ENCODE peak calls at places on chromosomes 4 and X, in seven cellular contexts. S is mucosa of descending colon, C is HFF-Myc, Y is thoracic aorta, T is cardiac fibroblast, R is AG04450, I is AG10803. L is an unnamed sample.

GRCh38 chr4:177005801-177006230 is 213.1 kb upstream of the VEGFC start:
- DNase-seq in S (no peak), C (peak), Y (no peak), T (peak), R (peak), I (peak), L (peak)

GRCh38 chr4:88960576-88960975 is 96.4 kb downstream of the FAM13A start:
- DNase-seq in S (no peak), C (no peak), Y (no peak), T (peak), R (no peak), I (no peak), L (no peak)

GRCh38 chr4:184826315-184827266 is 823 bp upstream of the ACSL1 start:
- DNase-seq in S (peak), C (no peak), Y (no peak), T (peak), R (no peak), I (no peak), L (no peak)

GRCh38 chr4:151472711-151473110 is 63.7 kb downstream of the FHIP1A start:
- DNase-seq in S (no peak), C (no peak), Y (no peak), T (no peak), R (no peak), I (peak), L (no peak)

GRCh38 chr4:76160355-76160754 is 12.2 kb upstream of the NUP54 start:
- DNase-seq in S (no peak), C (no peak), Y (no peak), T (no peak), R (no peak), I (no peak), L (no peak)

GRCh38 chr4:139913398-139913990 is 240.5 kb downstream of the MAML3 start:
- DNase-seq in S (peak), C (no peak), Y (no peak), T (peak), R (no peak), I (peak), L (peak)

GRCh38 chrX:49071877-49072711 is 1.7 kb downstream of the PRAF2 start:
- DNase-seq in S (peak), C (no peak), Y (peak), T (peak), R (no peak), I (peak), L (peak)

GRCh38 chrX:122641136-122641535 is 542.9 kb upstream of the GRIA3 start:
- DNase-seq in S (no peak), C (no peak), Y (no peak), T (peak), R (no peak), I (no peak), L (no peak)

GRCh38 chr4:79413486-79413885 is 5.5 kb upstream of the GK2 start:
- DNase-seq in S (no peak), C (no peak), Y (no peak), T (no peak), R (no peak), I (no peak), L (no peak)

GRCh38 chrX:151702741-151703352 is 7.6 kb downstream of the PRRG3 start:
- DNase-seq in S (no peak), C (no peak), Y (no peak), T (no peak), R (no peak), I (no peak), L (no peak)

GRCh38 chrX:152884171-152884570 is 13.7 kb upstream of the ZNF185 start:
- DNase-seq in S (no peak), C (no peak), Y (no peak), T (no peak), R (no peak), I (no peak), L (no peak)

GRCh38 chrX:41561045-41561444 is 113.9 kb downstream of the NYX start:
- DNase-seq in S (peak), C (peak), Y (no peak), T (peak), R (peak), I (peak), L (peak)

GRCh38 chr4:121189811-121190210 is 25.7 kb upstream of the TNIP3 start:
- DNase-seq in S (peak), C (no peak), Y (no peak), T (no peak), R (no peak), I (no peak), L (no peak)

GRCh38 chrX:10016516-10017132 is 49.5 kb downstream of the CLDN34 start:
- DNase-seq in S (no peak), C (no peak), Y (no peak), T (no peak), R (no peak), I (no peak), L (peak)

GRCh38 chr4:56465599-56466295 is 1.7 kb upstream of the SRP72 start:
- DNase-seq in S (peak), C (peak), Y (no peak), T (peak), R (no peak), I (peak), L (peak)
- H3K4me3 ChIP-seq in S (no peak), C (peak), Y (peak), T (peak), R (peak), I (peak), L (peak)

DNA sequence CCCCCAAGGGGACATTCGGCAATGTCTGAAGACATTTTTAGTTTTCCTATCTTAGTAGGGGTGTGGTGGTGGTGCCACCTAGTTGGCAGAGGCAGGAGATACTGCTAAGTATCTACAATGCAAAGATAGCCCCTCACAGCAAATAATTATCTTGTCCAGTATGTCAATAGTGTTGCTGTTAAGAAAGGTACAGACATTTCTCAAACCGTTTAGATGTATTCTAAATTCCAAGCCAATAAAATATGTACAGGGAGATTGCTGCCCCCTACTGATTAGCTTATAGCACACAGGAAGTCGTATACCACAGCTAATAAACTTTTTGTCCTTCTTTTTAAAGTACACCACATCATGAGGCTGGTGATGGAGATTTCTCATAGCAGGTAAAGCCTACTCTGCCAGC is 260.5 kb downstream of the TMA16 start:
- DNase-seq in S (no peak), C (no peak), Y (no peak), T (peak), R (no peak), I (no peak), L (peak)
- TF ChIP-seq CTCF in S (no peak), C (no peak), Y (no peak), T (peak), R (peak), I (no peak), L (no peak)

DNA sequence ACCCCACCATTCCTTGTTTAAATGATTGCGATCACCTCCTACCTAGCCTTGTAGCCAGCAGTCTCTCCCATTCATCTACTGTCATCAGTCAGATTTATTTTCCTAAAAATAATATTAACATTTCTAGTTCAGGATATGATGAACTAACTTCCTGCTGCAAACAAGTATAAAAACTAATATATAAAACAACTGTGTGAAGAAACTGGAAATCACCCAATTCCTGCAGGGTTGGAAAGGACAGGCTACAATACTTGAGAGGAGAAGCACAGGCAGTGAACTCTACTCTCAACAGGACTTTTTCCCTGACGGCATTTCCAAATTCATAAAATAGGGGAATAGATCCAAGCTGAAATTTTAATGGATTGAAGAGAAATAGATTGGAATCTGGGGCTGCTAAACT is 14.2 kb upstream of the BBS12 start:
- DNase-seq in S (no peak), C (no peak), Y (no peak), T (no peak), R (no peak), I (no peak), L (no peak)
- H3K4me3 ChIP-seq in S (no peak), C (no peak), Y (no peak), T (no peak), R (no peak), I (no peak), L (no peak)

DNA sequence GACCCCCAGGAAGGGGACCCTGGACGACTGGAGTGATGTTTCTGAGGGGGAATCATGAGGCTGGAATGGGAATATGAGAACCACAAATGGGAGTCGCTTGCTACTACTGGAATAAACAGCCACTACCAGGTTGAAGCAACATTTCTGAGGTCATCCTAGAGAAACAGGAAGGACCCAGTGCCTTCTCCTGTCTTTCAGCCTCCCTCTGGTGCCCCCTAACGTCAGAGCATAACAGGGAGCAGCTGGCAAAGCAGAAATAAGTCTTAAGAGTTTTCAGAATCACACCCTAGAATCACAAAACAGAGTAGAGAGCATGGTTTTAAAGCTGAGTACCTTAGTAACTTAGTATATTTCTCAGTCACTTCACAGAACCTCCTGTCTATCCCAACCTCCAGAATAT is 347.8 kb upstream of the PITX2 start:
- DNase-seq in S (peak), C (peak), Y (no peak), T (peak), R (peak), I (peak), L (peak)
- TF ChIP-seq CTCF in S (peak), C (peak), Y (no peak), T (peak), R (peak), I (peak), L (peak)

GRCh38 chrX:45434231-45434630 is 233.6 kb upstream of the DIPK2B start:
- DNase-seq in S (no peak), C (no peak), Y (no peak), T (no peak), R (no peak), I (no peak), L (no peak)
- H3K4me3 ChIP-seq in S (no peak), C (no peak), Y (no peak), T (no peak), R (no peak), I (no peak), L (no peak)

GRCh38 chr4:158812543-158812942 is 43.7 kb downstream of the FNIP2 start:
- DNase-seq in S (no peak), C (no peak), Y (no peak), T (no peak), R (no peak), I (no peak), L (no peak)

GRCh38 chr4:158811216-158811540 is 42.4 kb downstream of the FNIP2 start:
- DNase-seq in S (no peak), C (no peak), Y (no peak), T (no peak), R (no peak), I (no peak), L (no peak)

GRCh38 chr4:158812133-158812532 is 43.3 kb downstream of the FNIP2 start:
- DNase-seq in S (no peak), C (no peak), Y (no peak), T (no peak), R (no peak), I (no peak), L (no peak)

GRCh38 chr4:158810487-158811215 is 41.8 kb downstream of the FNIP2 start:
- DNase-seq in S (peak), C (peak), Y (peak), T (peak), R (peak), I (peak), L (peak)

GRCh38 chr4:158811704-158812103 is 42.9 kb downstream of the FNIP2 start:
- DNase-seq in S (peak), C (no peak), Y (no peak), T (peak), R (no peak), I (no peak), L (no peak)
- TF ChIP-seq CTCF in S (no peak), C (no peak), Y (no peak), T (no peak), R (no peak), I (no peak), L (no peak)

GRCh38 chrX:134371133-134371532 is 88.8 kb upstream of the HPRT1 start:
- DNase-seq in S (no peak), C (no peak), Y (no peak), T (no peak), R (no peak), I (no peak), L (no peak)

GRCh38 chrX:134375691-134376090 is 84.3 kb upstream of the HPRT1 start:
- DNase-seq in S (no peak), C (no peak), Y (no peak), T (no peak), R (no peak), I (no peak), L (no peak)

GRCh38 chrX:134373736-134374135 is 86.2 kb upstream of the HPRT1 start:
- DNase-seq in S (peak), C (no peak), Y (no peak), T (no peak), R (no peak), I (no peak), L (no peak)

GRCh38 chrX:134374910-134375309 is 85.1 kb upstream of the HPRT1 start:
- DNase-seq in S (no peak), C (no peak), Y (no peak), T (no peak), R (no peak), I (no peak), L (peak)

GRCh38 chrX:134374294-134374693 is 85.7 kb upstream of the HPRT1 start:
- DNase-seq in S (no peak), C (no peak), Y (no peak), T (peak), R (no peak), I (no peak), L (peak)
- H3K4me3 ChIP-seq in S (no peak), C (peak), Y (peak), T (peak), R (peak), I (peak), L (peak)

GRCh38 chrX:30141966-30142365 is 73.4 kb upstream of the MAGEB2 start:
- DNase-seq in S (no peak), C (no peak), Y (no peak), T (peak), R (peak), I (peak), L (peak)
- TF ChIP-seq CTCF in S (no peak), C (no peak), Y (peak), T (peak), R (peak), I (peak), L (peak)

DNA sequence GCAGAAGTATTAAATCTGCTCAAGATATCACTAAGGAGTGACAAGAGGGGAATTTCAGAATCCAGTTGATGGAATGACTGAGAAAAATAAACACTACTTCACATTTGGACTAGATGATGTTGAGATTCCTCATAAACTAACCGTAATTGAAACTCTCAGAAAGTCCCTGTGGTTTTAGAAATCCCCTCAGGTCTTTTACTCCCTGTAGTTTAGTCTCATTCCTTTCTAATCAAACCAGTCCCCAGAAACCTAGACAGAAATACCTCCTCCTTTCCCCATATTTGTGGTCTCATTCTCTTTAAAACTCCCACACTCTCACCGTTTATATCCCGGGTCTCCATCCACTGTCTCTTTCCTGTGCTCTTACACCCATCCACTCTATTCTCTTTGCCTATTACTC is 15.0 kb upstream of the TLR1 start:
- DNase-seq in S (no peak), C (no peak), Y (no peak), T (no peak), R (no peak), I (no peak), L (no peak)
- H3K4me3 ChIP-seq in S (no peak), C (no peak), Y (no peak), T (no peak), R (no peak), I (no peak), L (no peak)

L was measured in fibroblast of the aortic adventitia.